ENCODE peak calls at places on chromosomes 13 and 19, in seven cellular contexts. One of them, this sample, is unnamed.

GRCh38 chr13:45102136-45102802 is 18.0 kb upstream of the GTF2F2 start:
- DNase-seq in A549: no peak
- DNase-seq in transverse colon: no peak
- DNase-seq in body of pancreas: no peak
- DNase-seq in H1: no peak
- DNase-seq in Peyer's patch: no peak
- DNase-seq in tibial nerve: no peak
- DNase-seq in this sample: no peak

GRCh38 chr13:111865826-111866225 is 201.1 kb upstream of the SOX1 start:
- DNase-seq in Peyer's patch: no peak
- DNase-seq in H1: no peak
- DNase-seq in tibial nerve: no peak
- DNase-seq in body of pancreas: no peak
- DNase-seq in A549: no peak
- DNase-seq in transverse colon: no peak
- DNase-seq in this sample: no peak

GRCh38 chr19:38389101-38389925 is 816 bp downstream of the SPRED3 start:
- DNase-seq in A549: peak
- DNase-seq in transverse colon: no peak
- DNase-seq in tibial nerve: no peak
- DNase-seq in Peyer's patch: peak
- DNase-seq in body of pancreas: no peak
- DNase-seq in H1: no peak
- DNase-seq in this sample: no peak

GRCh38 chr13:75393839-75394238 is 88.1 kb downstream of the TBC1D4 start:
- DNase-seq in body of pancreas: no peak
- DNase-seq in H1: no peak
- DNase-seq in tibial nerve: no peak
- DNase-seq in Peyer's patch: no peak
- DNase-seq in transverse colon: no peak
- DNase-seq in A549: no peak
- DNase-seq in this sample: no peak

GRCh38 chr13:31869582-31869981 is 130.3 kb downstream of the RXFP2 start:
- DNase-seq in transverse colon: no peak
- DNase-seq in Peyer's patch: no peak
- DNase-seq in body of pancreas: no peak
- DNase-seq in tibial nerve: no peak
- DNase-seq in H1: no peak
- DNase-seq in A549: no peak
- DNase-seq in this sample: no peak

GRCh38 chr19:41161903-41162302 is 31.1 kb upstream of the CYP2S1 start:
- DNase-seq in A549: peak
- DNase-seq in tibial nerve: no peak
- DNase-seq in transverse colon: no peak
- DNase-seq in H1: no peak
- DNase-seq in body of pancreas: no peak
- DNase-seq in Peyer's patch: no peak
- DNase-seq in this sample: no peak

GRCh38 chr19:2462635-2463421 is 6.1 kb upstream of the LMNB2 start:
- DNase-seq in Peyer's patch: no peak
- DNase-seq in body of pancreas: peak
- DNase-seq in A549: peak
- DNase-seq in tibial nerve: peak
- DNase-seq in H1: peak
- DNase-seq in transverse colon: peak
- DNase-seq in this sample: no peak

GRCh38 chr13:100240109-100240779 is 151.4 kb downstream of the PCCA start:
- DNase-seq in Peyer's patch: no peak
- DNase-seq in H1: no peak
- DNase-seq in transverse colon: no peak
- DNase-seq in A549: no peak
- DNase-seq in tibial nerve: no peak
- DNase-seq in body of pancreas: no peak
- DNase-seq in this sample: no peak

GRCh38 chr19:39974377-39975155 is 3.6 kb downstream of the PSMC4 start:
- DNase-seq in tibial nerve: no peak
- DNase-seq in A549: no peak
- DNase-seq in body of pancreas: no peak
- DNase-seq in transverse colon: no peak
- DNase-seq in Peyer's patch: no peak
- DNase-seq in H1: no peak
- DNase-seq in this sample: no peak

GRCh38 chr13:113152894-113153809 is 5.3 kb upstream of the PROZ start:
- DNase-seq in Peyer's patch: peak
- DNase-seq in H1: no peak
- DNase-seq in A549: peak
- DNase-seq in body of pancreas: peak
- DNase-seq in tibial nerve: peak
- DNase-seq in transverse colon: peak
- DNase-seq in this sample: peak

GRCh38 chr19:2636897-2637683 is 65.4 kb downstream of the GNG7 start:
- DNase-seq in body of pancreas: peak
- DNase-seq in A549: peak
- DNase-seq in transverse colon: peak
- DNase-seq in Peyer's patch: peak
- DNase-seq in tibial nerve: no peak
- DNase-seq in H1: no peak
- DNase-seq in this sample: no peak

GRCh38 chr13:44759222-44759721 is 183.1 kb upstream of the TSC22D1 start:
- DNase-seq in Peyer's patch: no peak
- DNase-seq in body of pancreas: peak
- DNase-seq in A549: no peak
- DNase-seq in tibial nerve: no peak
- DNase-seq in transverse colon: peak
- DNase-seq in H1: no peak
- DNase-seq in this sample: no peak

GRCh38 chr19:46347985-46348384 is 1.1 kb downstream of the PPP5C start:
- DNase-seq in H1: no peak
- DNase-seq in body of pancreas: no peak
- DNase-seq in tibial nerve: no peak
- DNase-seq in A549: no peak
- DNase-seq in Peyer's patch: no peak
- DNase-seq in transverse colon: no peak
- DNase-seq in this sample: no peak

GRCh38 chr13:59776924-59777690 is 386.6 kb downstream of the DIAPH3 start:
- DNase-seq in body of pancreas: no peak
- DNase-seq in Peyer's patch: no peak
- DNase-seq in A549: no peak
- DNase-seq in H1: no peak
- DNase-seq in transverse colon: no peak
- DNase-seq in tibial nerve: no peak
- DNase-seq in this sample: no peak

DNA sequence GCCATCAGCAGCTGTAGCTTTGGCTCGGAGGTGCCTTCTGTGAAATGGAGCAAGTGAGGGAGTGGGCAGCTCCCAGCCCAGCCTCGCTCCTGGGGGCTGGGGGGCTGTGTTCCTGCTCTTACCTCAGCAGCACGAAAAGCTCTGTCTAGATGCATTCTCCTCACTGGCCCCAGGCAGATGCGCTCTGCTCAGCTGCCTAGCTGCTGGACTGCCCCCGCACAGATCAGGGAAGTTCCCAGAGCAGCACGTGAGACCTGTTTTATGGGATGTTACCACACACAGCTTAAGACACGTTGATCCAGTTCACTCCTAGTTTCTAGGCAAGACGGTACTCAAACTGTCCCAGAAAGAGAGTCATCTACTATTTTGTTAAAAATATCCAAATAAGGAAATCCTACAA is 13.6 kb downstream of the LCP1 start:
- DNase-seq in H1: no peak
- DNase-seq in body of pancreas: no peak
- DNase-seq in transverse colon: peak
- DNase-seq in tibial nerve: no peak
- DNase-seq in A549: no peak
- DNase-seq in Peyer's patch: no peak
- DNase-seq in this sample: no peak
- TF ChIP-seq POLR2A in H1: no peak
- TF ChIP-seq POLR2A in body of pancreas: no peak
- TF ChIP-seq POLR2A in transverse colon: no peak
- TF ChIP-seq POLR2A in tibial nerve: no peak
- TF ChIP-seq POLR2A in A549: no peak
- TF ChIP-seq POLR2A in Peyer's patch: no peak
- TF ChIP-seq POLR2A in this sample: no peak

GRCh38 chr13:20186771-20187170 is 6.0 kb downstream of the GJB2 start:
- DNase-seq in tibial nerve: no peak
- DNase-seq in H1: no peak
- DNase-seq in Peyer's patch: no peak
- DNase-seq in body of pancreas: no peak
- DNase-seq in transverse colon: no peak
- DNase-seq in A549: no peak
- DNase-seq in this sample: no peak

GRCh38 chr13:20190481-20191310 is 2.0 kb downstream of the GJB2 start:
- DNase-seq in tibial nerve: no peak
- DNase-seq in A549: no peak
- DNase-seq in transverse colon: no peak
- DNase-seq in H1: no peak
- DNase-seq in body of pancreas: no peak
- DNase-seq in Peyer's patch: no peak
- DNase-seq in this sample: no peak

GRCh38 chr13:20191311-20191901 is 1.3 kb downstream of the GJB2 start:
- DNase-seq in transverse colon: peak
- DNase-seq in body of pancreas: peak
- DNase-seq in tibial nerve: no peak
- DNase-seq in H1: no peak
- DNase-seq in A549: no peak
- DNase-seq in Peyer's patch: no peak
- DNase-seq in this sample: no peak

GRCh38 chr13:20191902-20192469 is 752 bp downstream of the GJB2 start:
- DNase-seq in tibial nerve: no peak
- DNase-seq in Peyer's patch: no peak
- DNase-seq in A549: peak
- DNase-seq in H1: no peak
- DNase-seq in transverse colon: peak
- DNase-seq in body of pancreas: peak
- DNase-seq in this sample: no peak

GRCh38 chr13:20188649-20189553 is 3.8 kb downstream of the GJB2 start:
- DNase-seq in Peyer's patch: no peak
- DNase-seq in H1: no peak
- DNase-seq in A549: peak
- DNase-seq in tibial nerve: no peak
- DNase-seq in transverse colon: peak
- DNase-seq in body of pancreas: no peak
- DNase-seq in this sample: no peak
- TF ChIP-seq CTCF in Peyer's patch: no peak
- TF ChIP-seq CTCF in H1: peak
- TF ChIP-seq CTCF in A549: no peak
- TF ChIP-seq CTCF in tibial nerve: no peak
- TF ChIP-seq CTCF in transverse colon: peak
- TF ChIP-seq CTCF in body of pancreas: no peak
- TF ChIP-seq CTCF in this sample: no peak

DNA sequence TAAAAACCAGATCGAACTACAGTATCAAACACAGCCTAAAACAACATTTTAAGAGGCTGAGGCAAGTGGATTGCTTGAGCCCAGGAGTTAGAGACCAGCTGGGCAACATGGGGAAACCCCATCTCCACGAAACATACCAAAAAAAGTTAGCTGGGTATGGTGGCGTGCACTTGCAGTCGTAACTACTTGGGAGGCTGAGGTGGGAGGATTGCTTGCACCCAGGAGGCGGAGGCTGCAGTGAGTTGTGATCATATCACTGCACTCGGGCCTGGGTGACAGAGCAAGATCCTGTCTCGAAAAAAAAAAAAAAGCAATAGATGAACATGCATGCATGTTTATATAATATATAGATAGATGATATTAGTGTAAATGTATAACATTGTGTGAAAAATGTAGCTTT is 5.2 kb upstream of the MRPS31 start:
- DNase-seq in A549: no peak
- DNase-seq in H1: no peak
- DNase-seq in body of pancreas: no peak
- DNase-seq in tibial nerve: no peak
- DNase-seq in transverse colon: no peak
- DNase-seq in Peyer's patch: no peak
- DNase-seq in this sample: no peak
- H3K4me3 ChIP-seq in A549: no peak
- H3K4me3 ChIP-seq in H1: no peak
- H3K4me3 ChIP-seq in body of pancreas: no peak
- H3K4me3 ChIP-seq in tibial nerve: no peak
- H3K4me3 ChIP-seq in transverse colon: no peak
- H3K4me3 ChIP-seq in Peyer's patch: no peak
- H3K4me3 ChIP-seq in this sample: no peak

GRCh38 chr19:513368-514165 is 6.3 kb downstream of the TPGS1 start:
- DNase-seq in transverse colon: no peak
- DNase-seq in Peyer's patch: no peak
- DNase-seq in H1: no peak
- DNase-seq in A549: no peak
- DNase-seq in tibial nerve: no peak
- DNase-seq in body of pancreas: no peak
- DNase-seq in this sample: no peak
- TF ChIP-seq POLR2A in transverse colon: no peak
- TF ChIP-seq POLR2A in Peyer's patch: no peak
- TF ChIP-seq POLR2A in H1: no peak
- TF ChIP-seq POLR2A in A549: no peak
- TF ChIP-seq POLR2A in tibial nerve: no peak
- TF ChIP-seq POLR2A in body of pancreas: no peak
- TF ChIP-seq POLR2A in this sample: no peak

GRCh38 chr19:1269065-1269477 is at the start of gene CIRBP:
- DNase-seq in transverse colon: peak
- DNase-seq in body of pancreas: peak
- DNase-seq in H1: peak
- DNase-seq in tibial nerve: peak
- DNase-seq in A549: peak
- DNase-seq in Peyer's patch: peak
- DNase-seq in this sample: no peak

GRCh38 chr19:1270168-1270853 is 1.2 kb downstream of the CIRBP start:
- DNase-seq in H1: no peak
- DNase-seq in transverse colon: no peak
- DNase-seq in tibial nerve: no peak
- DNase-seq in body of pancreas: peak
- DNase-seq in Peyer's patch: no peak
- DNase-seq in A549: no peak
- DNase-seq in this sample: peak

GRCh38 chr19:1270854-1271527 is 1.9 kb downstream of the CIRBP start:
- DNase-seq in body of pancreas: peak
- DNase-seq in Peyer's patch: no peak
- DNase-seq in transverse colon: no peak
- DNase-seq in H1: no peak
- DNase-seq in tibial nerve: no peak
- DNase-seq in A549: no peak
- DNase-seq in this sample: no peak

GRCh38 chr19:1268392-1269064 is 604 bp upstream of the CIRBP start:
- DNase-seq in H1: no peak
- DNase-seq in transverse colon: no peak
- DNase-seq in body of pancreas: peak
- DNase-seq in tibial nerve: no peak
- DNase-seq in Peyer's patch: no peak
- DNase-seq in A549: no peak
- DNase-seq in this sample: peak

GRCh38 chr19:1269478-1270167 is 491 bp downstream of the CIRBP start:
- DNase-seq in body of pancreas: peak
- DNase-seq in transverse colon: peak
- DNase-seq in Peyer's patch: peak
- DNase-seq in H1: no peak
- DNase-seq in A549: peak
- DNase-seq in tibial nerve: peak
- DNase-seq in this sample: no peak
- TF ChIP-seq CTCF in body of pancreas: no peak
- TF ChIP-seq CTCF in transverse colon: no peak
- TF ChIP-seq CTCF in Peyer's patch: no peak
- TF ChIP-seq CTCF in H1: no peak
- TF ChIP-seq CTCF in A549: no peak
- TF ChIP-seq CTCF in tibial nerve: no peak
- TF ChIP-seq CTCF in this sample: peak

This sample was measured in vagina.